ENCODE peak calls at places on chromosomes 2 and 18, in nine cellular contexts. G is body of pancreas, Z is Peyer's patch, A is heart left ventricle, R is uterus, Y is vagina, M is testis, X is spleen, K is HCT116. Q is an unnamed sample.

GRCh38 chr2:196165016-196165415 is 6.4 kb downstream of the STK17B start:
- DNase-seq in Y (no peak), X (no peak), G (no peak), K (no peak), Z (no peak), M (no peak), A (no peak), R (no peak), Q (no peak)

GRCh38 chr2:174171686-174172445 is 76.5 kb downstream of the OLA1 start:
- DNase-seq in X (no peak), K (no peak), Z (no peak), R (no peak), G (no peak), M (peak), Y (no peak), A (no peak), Q (no peak)

GRCh38 chr2:51120754-51121280 is 88.9 kb upstream of the NRXN1 start:
- DNase-seq in K (no peak), Z (no peak), M (no peak), A (no peak), G (no peak), R (no peak), X (no peak), Y (no peak), Q (no peak)

GRCh38 chr2:153043385-153043784 is 325.0 kb downstream of the ARL6IP6 start:
- DNase-seq in G (no peak), X (no peak), R (no peak), K (no peak), M (no peak), Y (no peak), A (no peak), Z (no peak), Q (no peak)

GRCh38 chr18:66971951-66972350 is 368.1 kb upstream of the CDH19 start:
- DNase-seq in R (no peak), Z (no peak), K (no peak), M (no peak), Y (no peak), G (no peak), A (no peak), X (no peak), Q (no peak)

GRCh38 chr2:11558206-11558886 is 24.5 kb downstream of the GREB1 start:
- DNase-seq in A (peak), M (peak), R (peak), Y (no peak), G (no peak), K (no peak), Z (no peak), X (peak), Q (peak)

GRCh38 chr18:7784171-7784570 is 217.1 kb downstream of the PTPRM start:
- DNase-seq in Z (no peak), Y (no peak), G (no peak), M (no peak), K (no peak), X (no peak), A (no peak), R (no peak), Q (no peak)

GRCh38 chr2:96841707-96842495 is 1.9 kb downstream of the ANKRD23 start:
- DNase-seq in M (no peak), Z (peak), G (no peak), A (no peak), X (no peak), K (no peak), Y (no peak), R (no peak), Q (no peak)

GRCh38 chr2:202432776-202433175 is 56.6 kb downstream of the BMPR2 start:
- DNase-seq in X (no peak), G (no peak), Y (no peak), A (no peak), K (no peak), Z (no peak), R (no peak), M (no peak), Q (no peak)

GRCh38 chr2:42722328-42723190 is 41.4 kb downstream of the OXER1 start:
- DNase-seq in Y (no peak), X (no peak), G (peak), K (no peak), R (peak), Z (no peak), M (peak), A (peak), Q (peak)

GRCh38 chr2:86072271-86072858 is 33.3 kb downstream of the POLR1A start:
- DNase-seq in X (peak), M (peak), K (no peak), Z (no peak), Y (no peak), R (peak), G (peak), A (peak), Q (peak)

GRCh38 chr2:102839668-102840388 is 78.0 kb downstream of the TMEM182 start:
- DNase-seq in Z (no peak), R (no peak), X (no peak), Y (no peak), G (peak), M (peak), A (no peak), K (peak), Q (peak)

GRCh38 chr2:95158441-95158840 is 1.2 kb downstream of the ZNF514 start:
- DNase-seq in Z (peak), Y (no peak), X (no peak), M (no peak), G (no peak), A (no peak), K (no peak), R (no peak), Q (no peak)

GRCh38 chr2:10514743-10515142 is 66.6 kb upstream of the ODC1 start:
- DNase-seq in R (no peak), K (no peak), Y (no peak), X (peak), A (no peak), Z (no peak), G (no peak), M (no peak), Q (no peak)

GRCh38 chr2:26535663-26536275 is 57.8 kb upstream of the OTOF start:
- DNase-seq in Z (no peak), K (no peak), G (no peak), R (no peak), X (peak), Y (no peak), A (peak), M (no peak), Q (no peak)

GRCh38 chr2:30421026-30421425 is 26.0 kb upstream of the LCLAT1 start:
- DNase-seq in G (no peak), X (no peak), Z (no peak), Y (no peak), R (no peak), K (no peak), M (no peak), A (no peak), Q (no peak)

GRCh38 chr2:109254174-109254904 is 125.3 kb downstream of the SH3RF3 start:
- DNase-seq in X (peak), A (no peak), M (peak), K (no peak), Y (no peak), Z (no peak), R (no peak), G (no peak), Q (no peak)

GRCh38 chr18:59867337-59868104 is 32.3 kb upstream of the PMAIP1 start:
- DNase-seq in K (no peak), X (no peak), M (no peak), G (no peak), Z (no peak), Y (no peak), R (no peak), A (no peak), Q (no peak)

GRCh38 chr2:222745836-222746559 is 74.5 kb downstream of the MOGAT1 start:
- DNase-seq in Y (no peak), K (no peak), X (no peak), M (peak), G (no peak), R (no peak), Z (no peak), A (no peak), Q (no peak)

GRCh38 chr18:50289103-50289433 is 1.6 kb upstream of the CXXC1 start:
- DNase-seq in A (no peak), K (no peak), G (no peak), X (no peak), Y (no peak), R (no peak), Z (no peak), M (no peak), Q (no peak)

GRCh38 chr2:20585351-20585709 is 65.6 kb downstream of the HS1BP3 start:
- DNase-seq in A (no peak), Y (no peak), K (no peak), M (no peak), Z (no peak), G (no peak), R (no peak), X (no peak), Q (no peak)

GRCh38 chr2:29841386-29842004 is 79.9 kb downstream of the ALK start:
- DNase-seq in M (peak), Z (no peak), A (no peak), X (no peak), K (peak), Y (no peak), G (peak), R (no peak), Q (no peak)

GRCh38 chr2:143955416-143956075 is 564.4 kb downstream of the ZEB2 start:
- DNase-seq in G (no peak), M (no peak), X (no peak), Y (no peak), R (no peak), A (no peak), Z (no peak), K (no peak), Q (no peak)

GRCh38 chr18:74508366-74508765 is 12.2 kb downstream of the CNDP2 start:
- DNase-seq in M (no peak), Y (no peak), G (peak), X (peak), Z (no peak), K (no peak), A (no peak), R (no peak), Q (no peak)
- TF ChIP-seq CTCF in M (no peak), Y (no peak), G (no peak), X (no peak), Z (no peak), K (no peak), A (no peak), R (no peak), Q (no peak)

GRCh38 chr2:44939074-44940052 is 2.1 kb upstream of the SIX3 start:
- DNase-seq in Y (no peak), G (no peak), K (no peak), X (peak), M (no peak), Z (peak), A (no peak), R (no peak), Q (no peak)

GRCh38 chr2:44936715-44937687 is 4.5 kb upstream of the SIX3 start:
- DNase-seq in K (no peak), M (no peak), Y (no peak), Z (peak), R (no peak), G (no peak), X (peak), A (no peak), Q (no peak)

GRCh38 chr2:44936275-44936674 is 5.2 kb upstream of the SIX3 start:
- DNase-seq in Z (peak), A (no peak), X (no peak), Y (no peak), M (no peak), R (no peak), K (no peak), G (no peak), Q (no peak)

GRCh38 chr2:44938287-44939073 is 3.0 kb upstream of the SIX3 start:
- DNase-seq in A (no peak), G (no peak), Z (peak), Y (no peak), M (no peak), K (no peak), X (peak), R (no peak), Q (no peak)

DNA sequence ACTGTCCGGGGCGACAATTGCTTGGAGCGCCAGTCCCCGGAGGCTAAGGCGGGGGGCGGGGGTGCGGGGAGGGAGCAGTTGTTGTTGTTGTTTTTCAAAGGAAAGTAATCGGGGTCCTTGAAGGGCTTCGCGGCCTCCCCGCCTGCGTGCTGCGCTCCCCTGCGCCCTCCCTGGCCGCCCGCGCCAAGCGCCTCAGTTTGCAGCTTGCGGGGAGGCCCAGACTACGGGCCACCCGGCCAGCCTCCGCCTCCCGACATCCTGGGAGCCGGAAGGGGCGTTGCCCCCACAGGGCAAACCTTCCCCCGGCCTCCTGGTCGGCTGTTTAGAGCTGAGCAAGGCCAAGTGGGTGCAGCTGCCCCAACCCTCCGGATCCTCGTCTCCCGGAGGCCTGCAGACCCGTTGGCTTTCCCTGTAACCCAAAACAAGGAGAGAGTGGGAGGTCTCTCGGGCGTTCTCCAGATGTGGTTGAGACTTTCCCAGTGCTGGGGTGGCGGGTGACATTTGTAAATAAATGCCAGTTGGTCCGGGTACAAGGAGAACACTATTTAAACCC is 3.7 kb upstream of the SIX3 start:
- DNase-seq in K (peak), X (peak), Z (peak), M (no peak), G (no peak), R (no peak), A (no peak), Y (no peak), Q (no peak)
- H3K4me3 ChIP-seq in K (peak), X (no peak), Z (no peak), M (no peak), G (no peak), R (no peak), A (no peak), Y (no peak), Q (no peak)

GRCh38 chr2:172555272-172555521 is 693 bp upstream of the PDK1 start:
- DNase-seq in X (no peak), M (no peak), G (no peak), A (no peak), R (no peak), K (no peak), Y (no peak), Z (no peak), Q (no peak)

GRCh38 chr2:172556284-172557033 is 569 bp downstream of the PDK1 start:
- DNase-seq in R (peak), A (peak), Y (no peak), Z (peak), M (peak), G (peak), X (peak), K (peak), Q (peak)

GRCh38 chr2:172558372-172558771 is 2.5 kb downstream of the PDK1 start:
- DNase-seq in M (no peak), Y (no peak), Z (no peak), K (no peak), A (no peak), R (no peak), G (no peak), X (no peak), Q (no peak)

GRCh38 chr2:172554352-172555271 is 1.3 kb upstream of the PDK1 start:
- DNase-seq in A (no peak), Z (no peak), R (no peak), Y (no peak), G (no peak), X (no peak), K (no peak), M (peak), Q (no peak)

DNA sequence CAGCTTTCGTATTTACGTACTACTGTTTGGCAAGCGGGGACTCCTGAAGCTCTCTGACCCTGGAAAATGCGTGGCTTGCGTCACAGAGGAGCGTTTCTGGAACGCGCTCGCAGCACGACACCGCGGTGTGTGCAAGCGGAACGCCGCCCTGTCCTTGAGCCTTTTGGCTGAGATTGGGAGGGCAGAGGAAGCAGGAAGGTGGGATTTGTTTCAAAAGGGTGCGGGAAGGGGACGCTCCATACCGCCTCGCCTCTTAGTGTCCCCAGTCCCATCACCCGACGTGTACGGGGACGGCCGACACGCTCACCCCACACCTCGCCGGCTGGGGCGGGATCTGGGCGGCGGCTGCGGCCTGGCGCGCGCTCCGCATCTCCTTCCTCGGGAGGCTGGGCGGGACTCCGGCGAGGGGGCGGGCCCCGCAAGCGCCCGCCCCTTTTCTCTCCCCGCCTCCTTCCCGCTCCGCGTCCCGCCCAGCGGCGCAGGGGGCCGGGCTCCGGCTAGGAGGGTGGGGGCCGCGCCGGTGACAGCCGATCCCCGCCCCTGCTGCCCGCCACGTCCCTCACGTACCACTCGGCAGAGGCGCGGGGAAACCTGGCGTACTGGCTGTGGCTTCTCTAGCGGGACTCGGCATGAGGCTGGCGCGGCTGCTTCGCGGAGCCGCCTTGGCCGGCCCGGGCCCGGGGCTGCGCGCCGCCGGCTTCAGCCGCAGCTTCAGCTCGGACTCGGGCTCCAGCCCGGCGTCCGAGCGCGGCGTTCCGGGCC is at the start of gene PDK1:
- DNase-seq in Y (peak), A (peak), K (peak), R (peak), M (peak), X (peak), G (peak), Z (peak), Q (peak)
- TF ChIP-seq POLR2A in Y (peak), A (peak), K (peak), R (peak), M (peak), X (peak), G (peak), Z (peak), Q (peak)

DNA sequence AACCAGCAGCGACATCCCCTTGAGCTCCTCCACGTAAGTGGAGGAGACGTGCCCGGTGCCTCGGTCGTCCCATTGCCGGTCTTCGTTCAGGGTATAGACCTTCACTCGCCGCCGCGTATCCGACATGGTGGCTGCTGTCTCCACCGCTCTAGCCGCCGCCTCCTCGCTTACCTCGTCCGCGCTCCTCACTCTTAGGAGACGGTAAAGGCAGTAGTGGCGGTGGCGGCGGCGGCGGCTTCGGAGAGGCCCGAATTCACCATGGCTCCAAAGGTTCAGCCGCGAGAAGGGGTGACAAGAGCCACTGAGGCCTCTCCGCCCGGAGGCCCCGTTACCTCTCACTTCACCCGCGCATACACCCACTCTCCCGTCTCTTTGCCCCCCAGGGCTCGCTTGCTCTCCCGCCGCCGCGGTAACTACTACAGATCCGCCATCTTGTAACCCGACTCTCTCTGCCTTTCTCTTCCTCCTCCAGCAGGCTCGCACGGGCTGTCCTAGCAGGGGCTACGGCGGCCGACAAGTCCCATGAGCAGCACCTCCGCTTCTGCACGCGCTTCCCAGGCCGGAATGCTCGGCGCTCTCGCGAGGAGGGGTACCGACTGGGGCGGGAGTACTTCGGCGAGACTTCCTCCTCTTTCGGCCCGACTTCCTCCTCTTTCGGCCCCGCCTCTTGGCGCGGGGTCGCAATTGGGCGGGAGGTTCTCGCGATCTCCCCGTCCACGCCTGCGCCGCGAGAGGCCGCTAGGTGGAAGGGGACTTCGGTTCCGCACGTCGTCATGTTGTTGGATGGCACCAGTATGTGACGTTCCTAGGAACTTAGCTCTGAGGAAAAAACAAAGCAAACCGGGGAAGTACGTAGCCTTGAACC is at the start of gene PPP4R3B:
- DNase-seq in K (peak), Z (peak), Y (peak), A (peak), G (peak), M (peak), R (peak), X (peak), Q (peak)
- TF ChIP-seq CTCF in K (peak), Z (peak), Y (peak), A (peak), G (peak), M (peak), R (peak), X (peak), Q (peak)

DNA sequence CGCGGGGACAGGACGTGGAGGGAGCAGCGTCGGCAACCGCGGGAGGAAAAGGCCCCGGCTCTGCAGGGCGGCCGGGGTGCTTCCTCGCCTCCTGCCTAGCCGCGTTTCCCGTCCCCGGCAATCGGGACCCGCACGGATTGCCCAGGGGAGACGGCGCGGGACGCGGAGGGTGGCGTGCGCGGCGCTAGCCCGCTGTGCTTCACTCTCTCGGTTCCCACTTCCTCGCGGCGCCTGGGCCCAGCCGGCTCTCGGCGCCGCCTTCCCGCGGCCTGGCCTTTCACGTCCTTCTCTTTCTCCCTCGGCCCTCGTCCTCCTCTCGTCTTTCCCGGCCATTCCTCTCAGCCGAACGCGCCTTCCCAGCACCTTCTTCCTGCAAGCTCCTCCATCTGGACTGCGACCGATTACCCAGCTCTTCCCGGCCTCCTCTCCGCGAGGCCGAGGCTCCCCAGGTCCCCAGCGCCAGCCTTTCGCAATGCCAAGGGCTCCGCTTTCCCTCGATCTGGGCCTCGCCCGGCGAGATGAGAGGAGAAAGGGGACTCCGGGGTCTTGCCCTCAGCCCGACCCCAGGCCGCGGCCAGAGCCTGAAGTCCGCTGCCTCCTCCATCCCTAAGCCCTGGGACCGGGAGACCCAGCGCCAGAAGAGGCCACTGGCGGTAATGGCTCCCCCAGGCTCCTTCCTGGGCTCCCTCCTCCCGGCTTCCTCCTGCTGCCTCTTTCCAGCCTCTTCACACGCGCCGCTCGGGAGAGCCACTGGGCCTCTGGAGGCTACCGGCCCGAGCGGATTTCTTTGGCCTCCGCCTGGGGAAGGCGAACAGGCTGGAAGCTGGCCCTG is 34.2 kb upstream of the ATP6V1B1 start:
- DNase-seq in K (no peak), G (no peak), A (peak), M (no peak), R (no peak), X (peak), Z (no peak), Y (no peak), Q (no peak)
- H3K4me3 ChIP-seq in K (peak), G (peak), A (peak), M (peak), R (peak), X (peak), Z (peak), Y (peak), Q (peak)

Q was measured in adrenal gland.